ENCODE peak calls at places on chromosomes 12 and 14, in four cellular contexts. One of them, this sample, is unnamed.

GRCh38 chr12:111248981-111249380 is 119.9 kb downstream of the PHETA1 start:
- DNase-seq in A549: no peak
- DNase-seq in WTC11: no peak
- DNase-seq in epithelial cell of esophagus: peak; percentile 84
- DNase-seq in this sample: no peak

GRCh38 chr12:53631721-53632120 is 5.5 kb upstream of the ATF7 start:
- DNase-seq in A549: no peak
- DNase-seq in WTC11: no peak
- DNase-seq in epithelial cell of esophagus: no peak
- DNase-seq in this sample: no peak

GRCh38 chr12:44696542-44696941 is 179.6 kb downstream of the NELL2 start:
- DNase-seq in A549: no peak
- DNase-seq in WTC11: no peak
- DNase-seq in epithelial cell of esophagus: peak; percentile 39
- DNase-seq in this sample: peak; percentile 2

GRCh38 chr14:33556382-33557121 is 394.3 kb downstream of the EGLN3 start:
- DNase-seq in A549: no peak
- DNase-seq in WTC11: no peak
- DNase-seq in epithelial cell of esophagus: peak; percentile 91
- DNase-seq in this sample: peak; percentile 24

GRCh38 chr12:127041985-127042625 is 1224.9 kb upstream of the TMEM132C start:
- DNase-seq in A549: no peak
- DNase-seq in WTC11: no peak
- DNase-seq in epithelial cell of esophagus: peak; percentile 52
- DNase-seq in this sample: no peak

GRCh38 chr12:118274066-118274465 is 98.6 kb downstream of the TAOK3 start:
- DNase-seq in A549: no peak
- DNase-seq in WTC11: no peak
- DNase-seq in epithelial cell of esophagus: no peak
- DNase-seq in this sample: no peak

GRCh38 chr14:99758121-99758871 is 34.9 kb upstream of the EML1 start:
- DNase-seq in A549: peak; percentile 53
- DNase-seq in WTC11: peak; percentile 50
- DNase-seq in epithelial cell of esophagus: peak; percentile 90
- DNase-seq in this sample: peak; percentile 94

GRCh38 chr12:46934374-46935111 is 108.7 kb upstream of the SLC38A4 start:
- DNase-seq in A549: no peak
- DNase-seq in WTC11: no peak
- DNase-seq in epithelial cell of esophagus: no peak
- DNase-seq in this sample: no peak

GRCh38 chr12:102569803-102570202 is 89.4 kb upstream of the IGF1 start:
- DNase-seq in A549: no peak
- DNase-seq in WTC11: no peak
- DNase-seq in epithelial cell of esophagus: no peak
- DNase-seq in this sample: no peak

GRCh38 chr14:100601064-100601463 is 13.8 kb upstream of the BEGAIN start:
- DNase-seq in A549: no peak
- DNase-seq in WTC11: no peak
- DNase-seq in epithelial cell of esophagus: no peak
- DNase-seq in this sample: no peak

GRCh38 chr12:34395056-34396005 is 373.0 kb downstream of the ALG10 start:
- DNase-seq in A549: no peak
- DNase-seq in WTC11: peak; percentile 1
- DNase-seq in epithelial cell of esophagus: no peak
- DNase-seq in this sample: no peak

GRCh38 chr12:53093777-53094393 is 3.6 kb upstream of the IGFBP6 start:
- DNase-seq in A549: no peak
- DNase-seq in WTC11: no peak
- DNase-seq in epithelial cell of esophagus: no peak
- DNase-seq in this sample: no peak

GRCh38 chr12:59904874-59905521 is 309.2 kb downstream of the SLC16A7 start:
- DNase-seq in A549: no peak
- DNase-seq in WTC11: no peak
- DNase-seq in epithelial cell of esophagus: no peak
- DNase-seq in this sample: peak; percentile 16

GRCh38 chr12:19967486-19967885 is 400.9 kb upstream of the PDE3A start:
- DNase-seq in A549: peak; percentile 91
- DNase-seq in WTC11: no peak
- DNase-seq in epithelial cell of esophagus: peak; percentile 78
- DNase-seq in this sample: peak; percentile 96

GRCh38 chr12:89029961-89030360 is 322.3 kb downstream of the DUSP6 start:
- DNase-seq in A549: no peak
- DNase-seq in WTC11: no peak
- DNase-seq in epithelial cell of esophagus: no peak
- DNase-seq in this sample: no peak

GRCh38 chr14:34718750-34719304 is 4.4 kb upstream of the CFL2 start:
- DNase-seq in A549: no peak
- DNase-seq in WTC11: no peak
- DNase-seq in epithelial cell of esophagus: no peak
- DNase-seq in this sample: peak; percentile 9

GRCh38 chr12:108693186-108693585 is 38.1 kb downstream of the CORO1C start:
- DNase-seq in A549: no peak
- DNase-seq in WTC11: no peak
- DNase-seq in epithelial cell of esophagus: no peak
- DNase-seq in this sample: no peak

GRCh38 chr12:108690191-108690518 is 41.2 kb downstream of the CORO1C start:
- DNase-seq in A549: no peak
- DNase-seq in WTC11: no peak
- DNase-seq in epithelial cell of esophagus: no peak
- DNase-seq in this sample: no peak

GRCh38 chr12:108691995-108692808 is 39.1 kb downstream of the CORO1C start:
- DNase-seq in A549: peak; percentile 40
- DNase-seq in WTC11: no peak
- DNase-seq in epithelial cell of esophagus: no peak
- DNase-seq in this sample: peak; percentile 50

GRCh38 chr12:108690799-108691153 is 40.5 kb downstream of the CORO1C start:
- DNase-seq in A549: no peak
- DNase-seq in WTC11: no peak
- DNase-seq in epithelial cell of esophagus: no peak
- DNase-seq in this sample: no peak

GRCh38 chr12:108691154-108691994 is 39.9 kb downstream of the CORO1C start:
- DNase-seq in A549: peak; percentile 99
- DNase-seq in WTC11: peak; percentile 81
- DNase-seq in epithelial cell of esophagus: peak; percentile 99
- DNase-seq in this sample: peak; percentile 100
- TF ChIP-seq CTCF in A549: no peak
- TF ChIP-seq CTCF in WTC11: no peak
- TF ChIP-seq CTCF in epithelial cell of esophagus: peak; percentile 36
- TF ChIP-seq CTCF in this sample: peak; percentile 31

DNA sequence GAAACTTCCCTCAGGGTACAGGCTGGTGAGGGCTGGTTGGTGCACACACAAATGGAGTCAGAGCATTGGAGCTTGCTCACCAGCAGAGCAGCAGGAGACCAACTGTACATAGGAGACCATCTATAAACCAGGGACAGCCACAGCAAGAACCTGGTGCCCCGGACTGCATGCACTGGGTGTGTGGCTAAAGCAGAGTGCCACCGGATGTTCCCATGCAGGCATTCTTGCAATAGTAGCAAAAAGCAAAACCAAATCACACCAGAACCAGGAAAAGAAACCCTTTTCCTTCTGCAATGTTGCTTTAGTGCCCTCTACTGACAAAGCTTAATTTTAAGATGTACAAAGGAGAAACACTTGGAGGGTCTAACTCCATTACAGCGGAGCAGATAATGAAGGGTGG is 136.3 kb downstream of the MDGA2 start:
- DNase-seq in A549: peak; percentile 13
- DNase-seq in WTC11: no peak
- DNase-seq in epithelial cell of esophagus: no peak
- DNase-seq in this sample: peak; percentile 20
- TF ChIP-seq CTCF in A549: peak; percentile 19
- TF ChIP-seq CTCF in WTC11: no peak
- TF ChIP-seq CTCF in epithelial cell of esophagus: no peak
- TF ChIP-seq CTCF in this sample: peak; percentile 39

DNA sequence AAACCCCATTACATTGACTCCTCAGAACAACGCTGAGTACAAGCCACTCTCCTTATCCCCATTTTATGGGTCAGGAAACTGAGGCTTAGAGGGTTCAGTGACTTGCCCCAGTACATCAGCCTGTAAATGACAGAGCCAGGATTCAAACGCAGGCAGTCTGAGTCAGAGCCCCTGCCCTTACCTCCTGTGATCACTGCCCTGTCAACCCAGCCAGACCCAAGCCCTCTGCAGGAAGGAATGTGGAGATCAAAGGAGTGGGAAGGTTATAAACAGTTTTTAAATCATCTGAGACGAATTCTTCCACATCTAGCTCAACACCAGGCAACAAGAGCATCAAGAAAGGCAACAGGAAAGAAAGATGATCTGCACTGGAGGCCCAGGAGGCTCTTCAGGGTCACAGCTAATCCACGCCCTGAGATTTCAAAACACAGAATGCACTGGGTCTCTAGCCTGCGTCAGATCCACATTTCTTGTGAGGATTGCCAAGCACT is 38.5 kb downstream of the SPTB start:
- DNase-seq in A549: peak; percentile 69
- DNase-seq in WTC11: peak; percentile 58
- DNase-seq in epithelial cell of esophagus: peak; percentile 67
- DNase-seq in this sample: peak; percentile 68
- TF ChIP-seq CTCF in A549: peak; percentile 45
- TF ChIP-seq CTCF in WTC11: peak; percentile 39
- TF ChIP-seq CTCF in epithelial cell of esophagus: peak; percentile 43
- TF ChIP-seq CTCF in this sample: peak; percentile 53

GRCh38 chr14:49497725-49498348 is 88.3 kb downstream of the RPS29 start:
- DNase-seq in A549: peak; percentile 77
- DNase-seq in WTC11: no peak
- DNase-seq in epithelial cell of esophagus: peak; percentile 80
- DNase-seq in this sample: peak; percentile 78
- TF ChIP-seq CTCF in A549: peak; percentile 72
- TF ChIP-seq CTCF in WTC11: peak; percentile 84
- TF ChIP-seq CTCF in epithelial cell of esophagus: peak; percentile 81
- TF ChIP-seq CTCF in this sample: peak; percentile 81

GRCh38 chr14:61608245-61609142 is 86.8 kb upstream of the HIF1A start:
- DNase-seq in A549: no peak
- DNase-seq in WTC11: no peak
- DNase-seq in epithelial cell of esophagus: no peak
- DNase-seq in this sample: peak; percentile 85

GRCh38 chr14:61609885-61610284 is 85.4 kb upstream of the HIF1A start:
- DNase-seq in A549: no peak
- DNase-seq in WTC11: no peak
- DNase-seq in epithelial cell of esophagus: no peak
- DNase-seq in this sample: no peak

GRCh38 chr14:61609143-61609851 is 86.0 kb upstream of the HIF1A start:
- DNase-seq in A549: no peak
- DNase-seq in WTC11: peak; percentile 63
- DNase-seq in epithelial cell of esophagus: no peak
- DNase-seq in this sample: peak; percentile 77

GRCh38 chr14:61610900-61611299 is 84.4 kb upstream of the HIF1A start:
- DNase-seq in A549: no peak
- DNase-seq in WTC11: no peak
- DNase-seq in epithelial cell of esophagus: no peak
- DNase-seq in this sample: no peak

DNA sequence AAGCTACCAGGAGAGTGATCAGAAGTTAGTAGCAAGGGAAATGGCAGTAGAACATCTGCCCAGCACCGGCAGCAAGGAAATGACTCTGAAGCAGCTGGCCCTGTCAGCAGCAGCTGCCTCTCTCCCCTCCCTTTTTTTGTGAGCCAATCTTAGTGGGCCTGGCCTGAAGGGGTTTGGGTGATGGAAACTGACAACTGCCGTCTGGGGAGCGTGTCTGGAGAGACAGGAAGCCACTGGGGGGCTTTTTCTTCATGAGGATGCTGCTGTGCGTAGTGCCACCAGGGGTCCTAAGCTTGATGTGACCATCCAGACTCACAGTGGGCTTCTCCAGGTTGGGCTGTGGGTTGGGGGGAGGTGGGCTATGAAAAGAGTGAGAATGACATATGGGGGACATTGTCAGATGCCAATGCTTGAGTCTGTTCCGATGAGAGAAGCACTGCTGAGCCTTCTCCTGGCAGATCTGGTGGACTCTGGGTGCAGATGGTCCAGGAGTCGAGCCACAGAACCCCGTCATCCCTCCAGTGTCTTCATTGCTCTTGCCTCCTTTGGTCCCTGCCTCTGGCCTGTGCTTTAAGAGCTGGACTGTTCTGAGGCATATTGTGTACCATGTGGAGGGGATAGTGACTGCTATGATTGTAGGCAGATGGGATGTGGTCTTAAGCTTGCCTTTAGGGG is 87.6 kb upstream of the HIF1A start:
- DNase-seq in A549: no peak
- DNase-seq in WTC11: no peak
- DNase-seq in epithelial cell of esophagus: no peak
- DNase-seq in this sample: no peak
- TF ChIP-seq CTCF in A549: no peak
- TF ChIP-seq CTCF in WTC11: no peak
- TF ChIP-seq CTCF in epithelial cell of esophagus: no peak
- TF ChIP-seq CTCF in this sample: no peak

DNA sequence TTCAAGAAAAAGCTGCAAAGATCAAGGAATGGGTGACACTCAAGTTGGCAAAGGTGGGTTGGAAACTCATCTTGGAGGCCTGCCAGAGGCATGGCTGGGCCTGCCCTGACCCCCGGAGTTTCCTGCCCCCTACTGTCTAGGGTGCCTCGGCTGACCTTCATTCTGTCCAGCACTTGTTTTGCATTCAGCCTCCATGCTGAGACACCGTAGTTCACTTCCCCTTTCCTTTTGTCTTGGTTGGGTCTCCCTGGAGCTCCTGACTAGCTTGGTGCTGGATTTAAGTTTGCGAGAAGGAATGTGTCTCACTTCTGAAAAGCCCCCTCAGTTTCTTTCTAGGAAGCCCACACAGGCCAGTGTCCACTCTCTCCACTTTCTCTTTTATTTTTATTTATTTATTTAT is 26.5 kb downstream of the PLEKHH1 start:
- DNase-seq in A549: no peak
- DNase-seq in WTC11: no peak
- DNase-seq in epithelial cell of esophagus: no peak
- DNase-seq in this sample: no peak
- TF ChIP-seq CTCF in A549: no peak
- TF ChIP-seq CTCF in WTC11: no peak
- TF ChIP-seq CTCF in epithelial cell of esophagus: no peak
- TF ChIP-seq CTCF in this sample: no peak

This sample was measured in astrocyte of the spinal cord.